ENCODE peak calls at places on chromosomes 7 and 10, in ten cellular contexts. One of them, this sample, is unnamed.

GRCh38 chr10:19845963-19846362 is 29.7 kb downstream of the PLXDC2 start:
- ATAC-seq in right lobe of liver: no peak
- ATAC-seq in lower lobe of right lung: no peak
- ATAC-seq in T-cell: no peak
- ATAC-seq in activated naive CD4-positive, alpha-beta T cell treated with anti-CD3 and anti-CD28 coated beads, Interleukin-2, amount 50 U/mL, for 72 hours: no peak
- ATAC-seq in effector memory CD8-positive, alpha-beta T cell: no peak
- ATAC-seq in upper lobe of right lung: no peak
- ATAC-seq in natural killer cell: no peak
- ATAC-seq in activated CD8-positive, alpha-beta T cell treated with anti-CD3 and anti-CD28 coated beads for 36 hours: no peak
- ATAC-seq in psoas muscle: no peak
- ATAC-seq in this sample: no peak

GRCh38 chr7:92625617-92626016 is 35.4 kb upstream of the FAM133B start:
- ATAC-seq in activated naive CD4-positive, alpha-beta T cell treated with anti-CD3 and anti-CD28 coated beads, Interleukin-2, amount 50 U/mL, for 72 hours: peak
- ATAC-seq in T-cell: no peak
- ATAC-seq in effector memory CD8-positive, alpha-beta T cell: peak
- ATAC-seq in natural killer cell: peak
- ATAC-seq in activated CD8-positive, alpha-beta T cell treated with anti-CD3 and anti-CD28 coated beads for 36 hours: peak
- ATAC-seq in lower lobe of right lung: no peak
- ATAC-seq in right lobe of liver: no peak
- ATAC-seq in psoas muscle: no peak
- ATAC-seq in upper lobe of right lung: no peak
- ATAC-seq in this sample: peak

GRCh38 chr7:137890449-137890916 is 43.7 kb upstream of the DGKI start:
- ATAC-seq in activated naive CD4-positive, alpha-beta T cell treated with anti-CD3 and anti-CD28 coated beads, Interleukin-2, amount 50 U/mL, for 72 hours: peak
- ATAC-seq in effector memory CD8-positive, alpha-beta T cell: no peak
- ATAC-seq in upper lobe of right lung: no peak
- ATAC-seq in natural killer cell: no peak
- ATAC-seq in lower lobe of right lung: no peak
- ATAC-seq in activated CD8-positive, alpha-beta T cell treated with anti-CD3 and anti-CD28 coated beads for 36 hours: peak
- ATAC-seq in right lobe of liver: no peak
- ATAC-seq in T-cell: no peak
- ATAC-seq in psoas muscle: peak
- ATAC-seq in this sample: no peak

GRCh38 chr10:67883710-67884312 is 645 bp upstream of the SIRT1 start:
- ATAC-seq in T-cell: no peak
- ATAC-seq in activated naive CD4-positive, alpha-beta T cell treated with anti-CD3 and anti-CD28 coated beads, Interleukin-2, amount 50 U/mL, for 72 hours: no peak
- ATAC-seq in psoas muscle: peak
- ATAC-seq in natural killer cell: no peak
- ATAC-seq in right lobe of liver: no peak
- ATAC-seq in lower lobe of right lung: no peak
- ATAC-seq in effector memory CD8-positive, alpha-beta T cell: no peak
- ATAC-seq in activated CD8-positive, alpha-beta T cell treated with anti-CD3 and anti-CD28 coated beads for 36 hours: peak
- ATAC-seq in upper lobe of right lung: no peak
- ATAC-seq in this sample: no peak

GRCh38 chr10:88234332-88234731 is 348.8 kb downstream of the RNLS start:
- ATAC-seq in psoas muscle: no peak
- ATAC-seq in natural killer cell: no peak
- ATAC-seq in upper lobe of right lung: no peak
- ATAC-seq in T-cell: no peak
- ATAC-seq in activated CD8-positive, alpha-beta T cell treated with anti-CD3 and anti-CD28 coated beads for 36 hours: no peak
- ATAC-seq in activated naive CD4-positive, alpha-beta T cell treated with anti-CD3 and anti-CD28 coated beads, Interleukin-2, amount 50 U/mL, for 72 hours: no peak
- ATAC-seq in right lobe of liver: no peak
- ATAC-seq in lower lobe of right lung: no peak
- ATAC-seq in effector memory CD8-positive, alpha-beta T cell: no peak
- ATAC-seq in this sample: no peak

GRCh38 chr10:121442536-121442935 is 155.7 kb downstream of the FGFR2 start:
- ATAC-seq in T-cell: no peak
- ATAC-seq in lower lobe of right lung: no peak
- ATAC-seq in upper lobe of right lung: no peak
- ATAC-seq in psoas muscle: no peak
- ATAC-seq in effector memory CD8-positive, alpha-beta T cell: no peak
- ATAC-seq in natural killer cell: no peak
- ATAC-seq in right lobe of liver: no peak
- ATAC-seq in activated CD8-positive, alpha-beta T cell treated with anti-CD3 and anti-CD28 coated beads for 36 hours: no peak
- ATAC-seq in activated naive CD4-positive, alpha-beta T cell treated with anti-CD3 and anti-CD28 coated beads, Interleukin-2, amount 50 U/mL, for 72 hours: no peak
- ATAC-seq in this sample: no peak

GRCh38 chr10:3682745-3683144 is 102.3 kb downstream of the KLF6 start:
- ATAC-seq in activated naive CD4-positive, alpha-beta T cell treated with anti-CD3 and anti-CD28 coated beads, Interleukin-2, amount 50 U/mL, for 72 hours: no peak
- ATAC-seq in T-cell: no peak
- ATAC-seq in psoas muscle: no peak
- ATAC-seq in upper lobe of right lung: no peak
- ATAC-seq in natural killer cell: no peak
- ATAC-seq in right lobe of liver: no peak
- ATAC-seq in activated CD8-positive, alpha-beta T cell treated with anti-CD3 and anti-CD28 coated beads for 36 hours: no peak
- ATAC-seq in lower lobe of right lung: no peak
- ATAC-seq in effector memory CD8-positive, alpha-beta T cell: no peak
- ATAC-seq in this sample: no peak

GRCh38 chr7:69871213-69871885 is 273.1 kb downstream of the AUTS2 start:
- ATAC-seq in T-cell: no peak
- ATAC-seq in psoas muscle: no peak
- ATAC-seq in right lobe of liver: peak
- ATAC-seq in natural killer cell: peak
- ATAC-seq in effector memory CD8-positive, alpha-beta T cell: no peak
- ATAC-seq in activated CD8-positive, alpha-beta T cell treated with anti-CD3 and anti-CD28 coated beads for 36 hours: no peak
- ATAC-seq in activated naive CD4-positive, alpha-beta T cell treated with anti-CD3 and anti-CD28 coated beads, Interleukin-2, amount 50 U/mL, for 72 hours: no peak
- ATAC-seq in lower lobe of right lung: no peak
- ATAC-seq in upper lobe of right lung: no peak
- ATAC-seq in this sample: no peak

GRCh38 chr7:2520808-2521146 is 1.2 kb downstream of the LFNG start:
- ATAC-seq in right lobe of liver: no peak
- ATAC-seq in natural killer cell: no peak
- ATAC-seq in upper lobe of right lung: no peak
- ATAC-seq in psoas muscle: no peak
- ATAC-seq in activated CD8-positive, alpha-beta T cell treated with anti-CD3 and anti-CD28 coated beads for 36 hours: no peak
- ATAC-seq in effector memory CD8-positive, alpha-beta T cell: no peak
- ATAC-seq in activated naive CD4-positive, alpha-beta T cell treated with anti-CD3 and anti-CD28 coated beads, Interleukin-2, amount 50 U/mL, for 72 hours: no peak
- ATAC-seq in lower lobe of right lung: no peak
- ATAC-seq in T-cell: no peak
- ATAC-seq in this sample: no peak

GRCh38 chr10:121324678-121325213 is 273.5 kb downstream of the FGFR2 start:
- ATAC-seq in T-cell: no peak
- ATAC-seq in activated naive CD4-positive, alpha-beta T cell treated with anti-CD3 and anti-CD28 coated beads, Interleukin-2, amount 50 U/mL, for 72 hours: no peak
- ATAC-seq in activated CD8-positive, alpha-beta T cell treated with anti-CD3 and anti-CD28 coated beads for 36 hours: no peak
- ATAC-seq in psoas muscle: no peak
- ATAC-seq in upper lobe of right lung: peak
- ATAC-seq in right lobe of liver: peak
- ATAC-seq in natural killer cell: no peak
- ATAC-seq in effector memory CD8-positive, alpha-beta T cell: no peak
- ATAC-seq in lower lobe of right lung: peak
- ATAC-seq in this sample: no peak

GRCh38 chr10:128086003-128086863 is 40.0 kb downstream of the MKI67 start:
- ATAC-seq in natural killer cell: no peak
- ATAC-seq in activated naive CD4-positive, alpha-beta T cell treated with anti-CD3 and anti-CD28 coated beads, Interleukin-2, amount 50 U/mL, for 72 hours: peak
- ATAC-seq in activated CD8-positive, alpha-beta T cell treated with anti-CD3 and anti-CD28 coated beads for 36 hours: no peak
- ATAC-seq in right lobe of liver: peak
- ATAC-seq in psoas muscle: no peak
- ATAC-seq in T-cell: no peak
- ATAC-seq in lower lobe of right lung: peak
- ATAC-seq in effector memory CD8-positive, alpha-beta T cell: no peak
- ATAC-seq in upper lobe of right lung: peak
- ATAC-seq in this sample: no peak

GRCh38 chr10:103781329-103782061 is 73.9 kb downstream of the SH3PXD2A start:
- ATAC-seq in upper lobe of right lung: no peak
- ATAC-seq in natural killer cell: no peak
- ATAC-seq in lower lobe of right lung: no peak
- ATAC-seq in psoas muscle: peak
- ATAC-seq in T-cell: no peak
- ATAC-seq in right lobe of liver: no peak
- ATAC-seq in activated naive CD4-positive, alpha-beta T cell treated with anti-CD3 and anti-CD28 coated beads, Interleukin-2, amount 50 U/mL, for 72 hours: peak
- ATAC-seq in effector memory CD8-positive, alpha-beta T cell: no peak
- ATAC-seq in activated CD8-positive, alpha-beta T cell treated with anti-CD3 and anti-CD28 coated beads for 36 hours: peak
- ATAC-seq in this sample: peak

GRCh38 chr10:75034714-75035258 is 76.7 kb upstream of the SAMD8 start:
- ATAC-seq in effector memory CD8-positive, alpha-beta T cell: no peak
- ATAC-seq in natural killer cell: no peak
- ATAC-seq in T-cell: no peak
- ATAC-seq in activated naive CD4-positive, alpha-beta T cell treated with anti-CD3 and anti-CD28 coated beads, Interleukin-2, amount 50 U/mL, for 72 hours: no peak
- ATAC-seq in upper lobe of right lung: no peak
- ATAC-seq in lower lobe of right lung: no peak
- ATAC-seq in right lobe of liver: no peak
- ATAC-seq in psoas muscle: no peak
- ATAC-seq in activated CD8-positive, alpha-beta T cell treated with anti-CD3 and anti-CD28 coated beads for 36 hours: no peak
- ATAC-seq in this sample: no peak

GRCh38 chr7:130490888-130491771 is 755 bp upstream of the MEST start:
- ATAC-seq in upper lobe of right lung: peak
- ATAC-seq in T-cell: peak
- ATAC-seq in natural killer cell: peak
- ATAC-seq in lower lobe of right lung: peak
- ATAC-seq in psoas muscle: peak
- ATAC-seq in activated CD8-positive, alpha-beta T cell treated with anti-CD3 and anti-CD28 coated beads for 36 hours: peak
- ATAC-seq in effector memory CD8-positive, alpha-beta T cell: peak
- ATAC-seq in activated naive CD4-positive, alpha-beta T cell treated with anti-CD3 and anti-CD28 coated beads, Interleukin-2, amount 50 U/mL, for 72 hours: peak
- ATAC-seq in right lobe of liver: peak
- ATAC-seq in this sample: no peak

GRCh38 chr10:6918305-6918704 is 338.2 kb upstream of the PRKCQ start:
- ATAC-seq in upper lobe of right lung: peak
- ATAC-seq in psoas muscle: no peak
- ATAC-seq in activated CD8-positive, alpha-beta T cell treated with anti-CD3 and anti-CD28 coated beads for 36 hours: peak
- ATAC-seq in T-cell: no peak
- ATAC-seq in right lobe of liver: peak
- ATAC-seq in natural killer cell: peak
- ATAC-seq in lower lobe of right lung: peak
- ATAC-seq in activated naive CD4-positive, alpha-beta T cell treated with anti-CD3 and anti-CD28 coated beads, Interleukin-2, amount 50 U/mL, for 72 hours: peak
- ATAC-seq in effector memory CD8-positive, alpha-beta T cell: peak
- ATAC-seq in this sample: peak

GRCh38 chr7:142898377-142899235 is 13.1 kb upstream of the TRPV6 start:
- ATAC-seq in upper lobe of right lung: peak
- ATAC-seq in lower lobe of right lung: peak
- ATAC-seq in psoas muscle: no peak
- ATAC-seq in activated naive CD4-positive, alpha-beta T cell treated with anti-CD3 and anti-CD28 coated beads, Interleukin-2, amount 50 U/mL, for 72 hours: no peak
- ATAC-seq in right lobe of liver: no peak
- ATAC-seq in natural killer cell: no peak
- ATAC-seq in T-cell: no peak
- ATAC-seq in effector memory CD8-positive, alpha-beta T cell: no peak
- ATAC-seq in activated CD8-positive, alpha-beta T cell treated with anti-CD3 and anti-CD28 coated beads for 36 hours: no peak
- ATAC-seq in this sample: no peak

GRCh38 chr7:21251166-21251806 is 176.6 kb upstream of the SP4 start:
- ATAC-seq in effector memory CD8-positive, alpha-beta T cell: no peak
- ATAC-seq in T-cell: no peak
- ATAC-seq in activated naive CD4-positive, alpha-beta T cell treated with anti-CD3 and anti-CD28 coated beads, Interleukin-2, amount 50 U/mL, for 72 hours: no peak
- ATAC-seq in right lobe of liver: peak
- ATAC-seq in activated CD8-positive, alpha-beta T cell treated with anti-CD3 and anti-CD28 coated beads for 36 hours: no peak
- ATAC-seq in upper lobe of right lung: no peak
- ATAC-seq in psoas muscle: no peak
- ATAC-seq in natural killer cell: no peak
- ATAC-seq in lower lobe of right lung: no peak
- ATAC-seq in this sample: no peak

This sample was measured in activated CD4-positive, CD25-positive, alpha-beta regulatory T cell treated with anti-CD3 and anti-CD28 coated beads, Interleukin-2, amount 50 U/mL, for 24 hours.